ENCODE peak calls at places on chromosomes 11 and 22, in seven cellular contexts. F is sigmoid colon, N is A673, A is AG09309, O is bronchial epithelial cell, Z is H1, E is NB4. C is an unnamed sample.

GRCh38 chr11:8102965-8103364 is 22.0 kb downstream of the TUB start:
- DNase-seq in O (no peak), N (no peak), F (no peak), A (no peak), Z (no peak), E (no peak), C (no peak)

GRCh38 chr11:94511932-94512781 is at the start of gene C11orf97:
- DNase-seq in F (peak; percentile 72), A (no peak), N (peak; percentile 62), O (no peak), Z (peak; percentile 88), E (peak; percentile 75), C (no peak)

GRCh38 chr11:46369458-46370152 is 11.9 kb upstream of the MDK start:
- DNase-seq in F (no peak), N (peak; percentile 96), E (peak; percentile 73), Z (peak; percentile 86), O (no peak), A (no peak), C (no peak)

GRCh38 chr11:14308114-14308896 is 50.7 kb downstream of the RRAS2 start:
- DNase-seq in F (no peak), E (peak; percentile 59), A (no peak), O (peak; percentile 60), N (peak; percentile 67), Z (no peak), C (peak; percentile 20)

GRCh38 chr11:106697058-106697457 is 321.2 kb downstream of the GUCY1A2 start:
- DNase-seq in E (no peak), N (no peak), O (peak; percentile 93), Z (no peak), F (no peak), A (peak; percentile 56), C (no peak)

GRCh38 chr22:41620646-41621098 is at the start of gene DESI1:
- DNase-seq in N (peak; percentile 28), Z (no peak), E (no peak), A (no peak), F (no peak), O (peak; percentile 29), C (no peak)

GRCh38 chr22:40257979-40258378 is 80.3 kb downstream of the TNRC6B start:
- DNase-seq in F (no peak), O (no peak), A (no peak), Z (no peak), E (no peak), N (no peak), C (no peak)

GRCh38 chr11:128260398-128260797 is 327.0 kb downstream of the ETS1 start:
- DNase-seq in N (no peak), Z (no peak), A (no peak), E (no peak), F (no peak), O (no peak), C (no peak)

GRCh38 chr11:87092567-87092966 is 54.8 kb downstream of the TMEM135 start:
- DNase-seq in A (no peak), F (no peak), N (no peak), E (no peak), O (no peak), Z (no peak), C (no peak)

GRCh38 chr11:70637949-70638598 is 239.7 kb downstream of the CTTN start:
- DNase-seq in N (no peak), A (no peak), Z (no peak), E (no peak), O (no peak), F (no peak), C (no peak)

DNA sequence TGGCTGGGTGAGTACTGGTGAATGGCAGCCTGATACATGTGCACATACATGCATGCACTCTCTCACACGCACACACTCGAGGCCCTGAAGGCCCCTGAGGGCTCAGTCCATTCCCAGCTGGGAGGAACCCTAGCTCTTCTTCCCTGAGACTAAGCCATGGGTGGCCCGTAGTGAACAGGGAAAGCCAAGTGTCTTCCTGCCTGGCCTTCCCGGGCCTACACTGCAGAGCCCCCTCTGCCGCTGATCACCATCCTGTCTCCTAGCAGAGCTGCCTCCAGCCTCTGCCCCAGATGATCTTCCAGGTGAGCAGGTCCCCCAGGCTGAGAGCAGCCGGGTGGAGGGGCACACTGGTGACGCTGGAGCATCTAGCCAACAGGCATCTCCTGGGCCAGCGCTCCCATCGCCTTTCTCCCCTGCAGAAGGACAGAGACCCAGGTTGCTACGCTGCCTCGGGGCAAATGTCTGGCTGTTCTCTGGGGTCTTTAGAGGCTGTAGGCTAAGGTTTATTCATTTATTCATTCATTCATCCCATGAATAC is 57.3 kb downstream of the CD82 start:
- DNase-seq in A (no peak), O (no peak), N (no peak), E (no peak), F (peak; percentile 46), Z (peak; percentile 34), C (no peak)
- TF ChIP-seq CTCF in A (no peak), O (no peak), N (no peak), E (no peak), F (no peak), Z (no peak), C (no peak)

DNA sequence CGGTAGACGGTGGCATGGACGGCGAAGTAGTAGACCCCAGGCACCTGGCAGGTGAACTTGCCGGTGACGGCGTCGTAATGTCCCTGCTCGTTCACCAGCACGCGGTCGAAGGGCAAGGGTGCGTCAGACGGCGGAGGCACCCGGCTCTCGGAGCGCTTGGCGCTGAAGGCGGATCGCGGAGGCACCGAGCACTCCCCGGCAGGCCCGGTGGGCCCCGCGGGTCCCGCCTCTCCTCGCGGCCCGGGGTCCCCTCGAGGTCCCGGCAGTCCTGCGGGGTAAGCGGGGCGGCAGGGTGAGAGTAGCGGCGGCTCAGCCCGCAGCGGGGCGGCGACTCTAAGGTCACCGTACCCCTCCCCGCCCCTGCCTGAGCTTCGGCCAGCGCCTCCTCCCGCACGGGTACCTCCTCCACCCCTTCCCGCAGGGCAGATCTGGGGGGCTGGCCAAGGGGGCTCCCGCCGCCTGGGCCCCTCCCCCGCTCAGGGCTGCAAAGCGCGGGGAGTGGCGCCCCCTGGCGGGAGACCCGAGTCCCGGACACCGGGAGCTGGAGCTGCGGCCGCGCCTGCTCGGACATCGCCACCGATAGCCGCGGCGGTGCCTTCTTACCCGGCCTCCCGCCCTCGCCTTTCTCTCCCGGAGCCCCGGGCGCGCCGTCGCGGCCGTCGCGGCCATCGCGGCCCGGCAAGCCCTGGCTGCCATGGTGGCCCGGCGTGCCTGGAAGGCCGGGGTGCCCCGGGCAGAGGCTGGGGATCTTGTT is 925 bp downstream of the C1QTNF5 start:
- DNase-seq in F (peak; percentile 88), Z (peak; percentile 94), A (no peak), O (no peak), N (peak; percentile 58), E (peak; percentile 52), C (no peak)
- H3K4me3 ChIP-seq in F (peak overlapping the region; percentile 55), Z (peak overlapping the region; percentile 39), A (peak overlapping the region; percentile 53), O (peak overlapping the region; percentile 29), N (peak overlapping the region; percentile 58), E (no peak overlapping the region), C (peak overlapping the region; percentile 39)

GRCh38 chr11:74398244-74399159 is at the start of gene PGM2L1:
- DNase-seq in Z (peak; percentile 90), F (peak; percentile 97), O (peak; percentile 89), A (peak; percentile 57), N (peak; percentile 99), E (peak; percentile 98), C (peak; percentile 83)

GRCh38 chr11:74403607-74404006 is 5.4 kb upstream of the PGM2L1 start:
- DNase-seq in Z (no peak), O (no peak), N (no peak), F (no peak), E (no peak), A (no peak), C (no peak)

DNA sequence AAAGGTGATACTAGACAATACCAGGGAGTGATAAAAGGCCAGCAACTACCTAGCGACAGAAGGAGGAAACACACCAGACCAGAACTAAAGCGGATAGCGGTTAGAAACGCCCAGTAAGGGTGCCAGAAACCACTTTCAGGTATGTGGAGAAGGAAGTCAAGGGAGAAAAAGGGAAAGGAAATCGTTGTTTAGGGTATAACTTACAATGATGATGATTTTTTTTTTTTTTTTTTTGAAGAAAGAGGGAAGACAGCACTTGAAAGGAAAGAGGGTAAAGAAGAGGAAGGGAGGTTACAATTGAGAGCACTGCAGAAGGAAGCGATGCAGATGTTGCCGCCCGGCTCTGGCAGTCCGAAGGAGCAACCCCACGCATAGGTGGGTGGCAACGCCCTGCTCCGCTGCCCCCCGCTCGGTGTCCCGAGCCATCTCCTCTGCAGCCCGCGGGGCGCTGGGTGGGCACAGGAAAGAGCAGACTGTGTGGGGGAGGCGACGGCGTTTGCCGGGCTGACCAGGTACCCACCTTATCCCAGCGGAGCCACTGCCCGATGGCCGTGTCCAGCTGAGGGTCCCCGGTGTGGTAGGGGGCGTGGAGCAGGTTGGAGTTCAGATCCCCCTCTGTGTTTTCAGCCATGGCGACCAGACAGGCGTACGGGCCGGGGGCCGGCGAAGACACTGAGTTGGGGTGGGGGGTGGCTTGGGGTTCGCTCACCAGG is 546 bp downstream of the PGM2L1 start:
- DNase-seq in N (peak; percentile 58), F (no peak), Z (no peak), A (no peak), O (peak; percentile 68), E (peak; percentile 57), C (no peak)
- TF ChIP-seq CTCF in N (peak; percentile 17), F (no peak), Z (peak; percentile 40), A (peak; percentile 7), O (peak; percentile 20), E (no peak), C (no peak)

DNA sequence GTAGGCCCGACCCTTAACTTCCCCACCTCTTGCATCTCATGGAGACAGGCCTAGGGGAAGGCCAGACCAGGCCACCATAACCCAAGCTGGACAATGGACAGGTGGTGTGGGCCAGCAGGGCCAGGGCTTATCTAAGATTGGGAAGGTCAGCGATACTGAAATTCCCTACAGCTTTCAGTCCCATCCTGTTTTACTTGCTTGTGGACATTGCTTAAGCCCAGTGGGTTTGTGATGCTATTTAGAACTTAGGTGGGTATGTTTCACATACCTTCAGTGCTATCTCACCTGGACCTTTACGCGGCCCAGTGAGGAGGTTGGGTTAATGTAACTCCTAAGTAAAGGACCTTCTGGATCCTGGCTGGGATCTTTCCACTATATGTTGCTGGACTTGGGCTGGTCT is 1.7 kb downstream of the FADS2 start:
- DNase-seq in E (no peak), O (no peak), F (no peak), A (no peak), Z (no peak), N (no peak), C (no peak)
- H3K4me3 ChIP-seq in E (peak overlapping the region; percentile 74), O (no peak overlapping the region), F (no peak overlapping the region), A (no peak overlapping the region), Z (peak overlapping the region; percentile 77), N (peak overlapping the region; percentile 96), C (peak overlapping the region; percentile 66)

GRCh38 chr22:30555282-30556210 is 9.0 kb upstream of the SEC14L6 start:
- DNase-seq in A (no peak), E (no peak), Z (no peak), O (no peak), F (no peak), N (no peak), C (no peak)
- TF ChIP-seq CTCF in A (no peak), E (no peak), Z (peak; percentile 43), O (no peak), F (no peak), N (no peak), C (no peak)

GRCh38 chr11:68002575-68002942 is 1.3 kb downstream of the UNC93B1 start:
- DNase-seq in Z (no peak), O (no peak), E (peak; percentile 67), F (no peak), A (no peak), N (no peak), C (no peak)
- H3K4me3 ChIP-seq in Z (no peak overlapping the region), O (no peak overlapping the region), E (no peak overlapping the region), F (peak overlapping the region; percentile 60), A (no peak overlapping the region), N (no peak overlapping the region), C (peak overlapping the region; percentile 62)

GRCh38 chr22:17896552-17896951 is 122.3 kb upstream of the BID start:
- DNase-seq in O (no peak), Z (peak; percentile 69), N (peak; percentile 33), E (no peak), A (no peak), F (peak; percentile 81), C (no peak)
- TF ChIP-seq CTCF in O (peak; percentile 50), Z (peak; percentile 82), N (peak; percentile 39), E (no peak), A (peak; percentile 44), F (peak; percentile 41), C (peak; percentile 32)